ENCODE peak calls at places on chromosomes 11 and 22, in seven cellular contexts. One of them, this sample, is unnamed.

GRCh38 chr11:86559311-86559945 is 113.0 kb downstream of the ME3 start:
- DNase-seq in mesothelial cell of epicardium: no peak
- DNase-seq in SK-N-SH: no peak
- DNase-seq in transverse colon: no peak
- DNase-seq in fibroblast of lung: peak; percentile 89
- DNase-seq in esophagus squamous epithelium: no peak
- DNase-seq in RWPE1: peak; percentile 80
- DNase-seq in this sample: no peak

GRCh38 chr11:61814242-61814957 is 2.4 kb downstream of the FADS1 start:
- DNase-seq in esophagus squamous epithelium: no peak
- DNase-seq in RWPE1: no peak
- DNase-seq in mesothelial cell of epicardium: no peak
- DNase-seq in SK-N-SH: peak; percentile 47
- DNase-seq in transverse colon: peak; percentile 34
- DNase-seq in fibroblast of lung: peak; percentile 43
- DNase-seq in this sample: no peak

GRCh38 chr22:39149915-39150847 is 2.3 kb downstream of the CBX7 start:
- DNase-seq in mesothelial cell of epicardium: no peak
- DNase-seq in RWPE1: no peak
- DNase-seq in SK-N-SH: no peak
- DNase-seq in esophagus squamous epithelium: no peak
- DNase-seq in transverse colon: no peak
- DNase-seq in fibroblast of lung: no peak
- DNase-seq in this sample: no peak

GRCh38 chr11:35088676-35089075 is 50.3 kb upstream of the CD44 start:
- DNase-seq in SK-N-SH: no peak
- DNase-seq in mesothelial cell of epicardium: no peak
- DNase-seq in transverse colon: no peak
- DNase-seq in esophagus squamous epithelium: no peak
- DNase-seq in fibroblast of lung: peak; percentile 59
- DNase-seq in RWPE1: peak; percentile 53
- DNase-seq in this sample: no peak

GRCh38 chr11:65565624-65566453 is 4.4 kb upstream of the ZNRD2 start:
- DNase-seq in SK-N-SH: no peak
- DNase-seq in mesothelial cell of epicardium: no peak
- DNase-seq in transverse colon: no peak
- DNase-seq in esophagus squamous epithelium: no peak
- DNase-seq in fibroblast of lung: peak; percentile 70
- DNase-seq in RWPE1: no peak
- DNase-seq in this sample: peak; percentile 70

GRCh38 chr11:19316434-19316833 is 75.7 kb upstream of the E2F8 start:
- DNase-seq in RWPE1: no peak
- DNase-seq in esophagus squamous epithelium: no peak
- DNase-seq in transverse colon: no peak
- DNase-seq in SK-N-SH: no peak
- DNase-seq in mesothelial cell of epicardium: no peak
- DNase-seq in fibroblast of lung: peak; percentile 8
- DNase-seq in this sample: no peak

GRCh38 chr11:3164540-3165151 is 464 bp downstream of the OSBPL5 start:
- DNase-seq in transverse colon: peak; percentile 16
- DNase-seq in fibroblast of lung: no peak
- DNase-seq in RWPE1: no peak
- DNase-seq in SK-N-SH: peak; percentile 69
- DNase-seq in mesothelial cell of epicardium: no peak
- DNase-seq in esophagus squamous epithelium: no peak
- DNase-seq in this sample: no peak

GRCh38 chr22:19596680-19597398 is 72.6 kb upstream of the CLDN5 start:
- DNase-seq in mesothelial cell of epicardium: no peak
- DNase-seq in RWPE1: no peak
- DNase-seq in esophagus squamous epithelium: no peak
- DNase-seq in SK-N-SH: no peak
- DNase-seq in fibroblast of lung: no peak
- DNase-seq in transverse colon: no peak
- DNase-seq in this sample: no peak

GRCh38 chr11:67345247-67345948 is 7.9 kb downstream of the POLD4 start:
- DNase-seq in mesothelial cell of epicardium: no peak
- DNase-seq in RWPE1: no peak
- DNase-seq in esophagus squamous epithelium: no peak
- DNase-seq in transverse colon: peak; percentile 44
- DNase-seq in fibroblast of lung: no peak
- DNase-seq in SK-N-SH: no peak
- DNase-seq in this sample: no peak

GRCh38 chr11:34837246-34837856 is 78.8 kb downstream of the APIP start:
- DNase-seq in RWPE1: no peak
- DNase-seq in transverse colon: no peak
- DNase-seq in SK-N-SH: no peak
- DNase-seq in mesothelial cell of epicardium: no peak
- DNase-seq in fibroblast of lung: no peak
- DNase-seq in esophagus squamous epithelium: no peak
- DNase-seq in this sample: no peak

GRCh38 chr22:19121631-19122142 is 525 bp downstream of the DGCR2 start:
- DNase-seq in transverse colon: peak; percentile 64
- DNase-seq in SK-N-SH: peak; percentile 77
- DNase-seq in fibroblast of lung: peak; percentile 44
- DNase-seq in RWPE1: peak; percentile 25
- DNase-seq in mesothelial cell of epicardium: peak; percentile 39
- DNase-seq in esophagus squamous epithelium: no peak
- DNase-seq in this sample: peak; percentile 45

GRCh38 chr11:70090989-70091388 is 12.9 kb downstream of the ANO1 start:
- DNase-seq in esophagus squamous epithelium: no peak
- DNase-seq in SK-N-SH: no peak
- DNase-seq in RWPE1: no peak
- DNase-seq in fibroblast of lung: peak; percentile 33
- DNase-seq in transverse colon: no peak
- DNase-seq in mesothelial cell of epicardium: no peak
- DNase-seq in this sample: no peak

GRCh38 chr11:45646275-45646970 is 19.0 kb downstream of the CHST1 start:
- DNase-seq in RWPE1: peak; percentile 42
- DNase-seq in fibroblast of lung: no peak
- DNase-seq in mesothelial cell of epicardium: no peak
- DNase-seq in transverse colon: no peak
- DNase-seq in esophagus squamous epithelium: no peak
- DNase-seq in SK-N-SH: peak; percentile 51
- DNase-seq in this sample: no peak

GRCh38 chr11:119567667-119568582 is 145.0 kb upstream of the THY1 start:
- DNase-seq in RWPE1: no peak
- DNase-seq in esophagus squamous epithelium: no peak
- DNase-seq in SK-N-SH: peak; percentile 75
- DNase-seq in mesothelial cell of epicardium: no peak
- DNase-seq in fibroblast of lung: peak; percentile 80
- DNase-seq in transverse colon: no peak
- DNase-seq in this sample: no peak

GRCh38 chr11:26953770-26954392 is 40.0 kb upstream of the FIBIN start:
- DNase-seq in RWPE1: no peak
- DNase-seq in SK-N-SH: peak; percentile 27
- DNase-seq in transverse colon: no peak
- DNase-seq in esophagus squamous epithelium: no peak
- DNase-seq in mesothelial cell of epicardium: no peak
- DNase-seq in fibroblast of lung: peak; percentile 78
- DNase-seq in this sample: no peak

GRCh38 chr11:17413414-17414316 is 25.2 kb upstream of the KCNJ11 start:
- DNase-seq in transverse colon: peak; percentile 72
- DNase-seq in SK-N-SH: no peak
- DNase-seq in esophagus squamous epithelium: no peak
- DNase-seq in RWPE1: no peak
- DNase-seq in mesothelial cell of epicardium: no peak
- DNase-seq in fibroblast of lung: no peak
- DNase-seq in this sample: no peak

GRCh38 chr11:57164317-57164716 is 17.4 kb upstream of the LRRC55 start:
- DNase-seq in esophagus squamous epithelium: no peak
- DNase-seq in fibroblast of lung: no peak
- DNase-seq in transverse colon: no peak
- DNase-seq in RWPE1: no peak
- DNase-seq in mesothelial cell of epicardium: no peak
- DNase-seq in SK-N-SH: no peak
- DNase-seq in this sample: no peak

GRCh38 chr11:112756166-112756565 is 205.1 kb upstream of the NCAM1 start:
- DNase-seq in SK-N-SH: no peak
- DNase-seq in transverse colon: no peak
- DNase-seq in mesothelial cell of epicardium: no peak
- DNase-seq in esophagus squamous epithelium: no peak
- DNase-seq in RWPE1: no peak
- DNase-seq in fibroblast of lung: no peak
- DNase-seq in this sample: no peak

GRCh38 chr11:104876838-104877500 is 21.3 kb downstream of the CASP12 start:
- DNase-seq in SK-N-SH: peak; percentile 29
- DNase-seq in fibroblast of lung: no peak
- DNase-seq in mesothelial cell of epicardium: no peak
- DNase-seq in RWPE1: no peak
- DNase-seq in esophagus squamous epithelium: no peak
- DNase-seq in transverse colon: no peak
- DNase-seq in this sample: no peak

GRCh38 chr11:104876324-104876723 is 21.9 kb downstream of the CASP12 start:
- DNase-seq in esophagus squamous epithelium: no peak
- DNase-seq in transverse colon: no peak
- DNase-seq in SK-N-SH: no peak
- DNase-seq in RWPE1: no peak
- DNase-seq in mesothelial cell of epicardium: no peak
- DNase-seq in fibroblast of lung: peak; percentile 49
- DNase-seq in this sample: no peak

GRCh38 chr11:104870910-104871309 is 27.4 kb downstream of the CASP12 start:
- DNase-seq in RWPE1: no peak
- DNase-seq in mesothelial cell of epicardium: no peak
- DNase-seq in fibroblast of lung: peak; percentile 83
- DNase-seq in SK-N-SH: no peak
- DNase-seq in transverse colon: no peak
- DNase-seq in esophagus squamous epithelium: no peak
- DNase-seq in this sample: no peak

GRCh38 chr11:104872393-104872792 is 25.9 kb downstream of the CASP12 start:
- DNase-seq in mesothelial cell of epicardium: no peak
- DNase-seq in transverse colon: no peak
- DNase-seq in fibroblast of lung: no peak
- DNase-seq in SK-N-SH: no peak
- DNase-seq in esophagus squamous epithelium: no peak
- DNase-seq in RWPE1: no peak
- DNase-seq in this sample: no peak

DNA sequence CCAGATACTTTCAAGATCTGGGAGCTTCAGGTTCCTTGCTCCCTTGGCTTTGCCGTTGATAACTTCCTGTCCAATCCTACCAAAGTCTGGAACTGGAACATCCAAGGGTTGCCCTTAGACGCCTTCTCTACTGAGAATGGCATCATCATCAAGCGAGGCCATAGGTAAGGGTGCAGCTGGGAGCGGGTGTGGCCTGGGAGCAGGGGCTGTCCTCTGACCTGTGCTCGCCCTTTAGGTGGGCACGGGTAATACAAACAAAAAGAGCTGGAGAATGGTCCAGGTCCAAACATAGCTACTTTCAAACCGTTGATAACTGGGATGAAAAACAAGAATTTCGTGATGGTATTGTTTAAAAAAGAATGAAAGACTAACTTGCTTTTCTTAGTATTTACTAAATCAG is 25.0 kb downstream of the CASP12 start:
- DNase-seq in SK-N-SH: no peak
- DNase-seq in fibroblast of lung: no peak
- DNase-seq in mesothelial cell of epicardium: no peak
- DNase-seq in transverse colon: no peak
- DNase-seq in esophagus squamous epithelium: no peak
- DNase-seq in RWPE1: peak; percentile 3
- DNase-seq in this sample: no peak
- TF ChIP-seq CTCF in SK-N-SH: peak; percentile 15
- TF ChIP-seq CTCF in fibroblast of lung: peak; percentile 6
- TF ChIP-seq CTCF in mesothelial cell of epicardium: no peak
- TF ChIP-seq CTCF in transverse colon: no peak
- TF ChIP-seq CTCF in esophagus squamous epithelium: no peak
- TF ChIP-seq CTCF in RWPE1: no peak
- TF ChIP-seq CTCF in this sample: no peak

DNA sequence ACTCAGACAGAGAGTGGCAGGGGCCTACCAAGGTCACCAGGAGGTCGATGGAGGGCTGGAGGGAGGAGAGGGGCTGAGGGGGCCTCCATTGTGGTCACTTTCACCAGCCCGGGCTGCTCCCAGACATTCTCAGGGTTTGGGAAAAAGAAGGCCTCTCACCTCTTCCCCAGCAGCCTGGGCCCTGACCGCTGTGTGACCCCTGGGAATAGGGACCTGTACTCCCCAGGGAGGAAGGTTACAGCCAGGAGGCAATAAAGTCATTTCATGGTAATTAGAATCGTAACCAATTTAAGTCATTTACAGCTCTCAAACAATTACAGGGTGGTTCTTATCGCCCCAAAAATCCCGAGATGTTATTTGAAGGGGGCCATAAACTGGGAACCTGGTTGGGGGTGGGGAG is 37.8 kb downstream of the ISX start:
- DNase-seq in mesothelial cell of epicardium: no peak
- DNase-seq in SK-N-SH: no peak
- DNase-seq in RWPE1: no peak
- DNase-seq in fibroblast of lung: no peak
- DNase-seq in esophagus squamous epithelium: no peak
- DNase-seq in transverse colon: peak; percentile 55
- DNase-seq in this sample: no peak
- TF ChIP-seq CTCF in mesothelial cell of epicardium: no peak
- TF ChIP-seq CTCF in SK-N-SH: no peak
- TF ChIP-seq CTCF in RWPE1: no peak
- TF ChIP-seq CTCF in fibroblast of lung: no peak
- TF ChIP-seq CTCF in esophagus squamous epithelium: no peak
- TF ChIP-seq CTCF in transverse colon: no peak
- TF ChIP-seq CTCF in this sample: no peak

DNA sequence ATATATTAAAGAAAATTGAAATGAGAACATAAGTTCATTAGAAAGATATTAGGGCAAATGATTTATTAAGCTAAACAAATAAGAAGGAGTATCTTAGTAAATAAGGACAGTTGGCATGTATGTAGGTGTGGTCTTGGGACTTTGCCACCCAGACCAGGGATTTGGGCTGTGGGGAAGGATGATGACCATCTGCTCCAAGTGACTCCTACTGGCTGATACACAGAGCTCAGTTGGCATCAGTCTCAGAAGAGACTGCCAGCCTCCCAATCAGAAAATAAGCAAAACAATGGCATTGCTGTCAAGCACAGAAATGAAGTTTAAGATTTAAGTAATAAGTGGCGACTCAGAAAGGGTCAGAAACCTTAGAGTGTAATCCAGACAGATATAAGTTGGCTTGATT is 49.5 kb downstream of the PAX6 start:
- DNase-seq in mesothelial cell of epicardium: no peak
- DNase-seq in RWPE1: no peak
- DNase-seq in fibroblast of lung: no peak
- DNase-seq in SK-N-SH: no peak
- DNase-seq in esophagus squamous epithelium: no peak
- DNase-seq in transverse colon: no peak
- DNase-seq in this sample: no peak
- TF ChIP-seq CTCF in mesothelial cell of epicardium: no peak
- TF ChIP-seq CTCF in RWPE1: no peak
- TF ChIP-seq CTCF in fibroblast of lung: no peak
- TF ChIP-seq CTCF in SK-N-SH: no peak
- TF ChIP-seq CTCF in esophagus squamous epithelium: no peak
- TF ChIP-seq CTCF in transverse colon: no peak
- TF ChIP-seq CTCF in this sample: no peak

GRCh38 chr22:31291716-31292644 is at the start of gene PIK3IP1:
- DNase-seq in fibroblast of lung: peak; percentile 84
- DNase-seq in esophagus squamous epithelium: peak; percentile 51
- DNase-seq in RWPE1: peak; percentile 65
- DNase-seq in SK-N-SH: peak; percentile 83
- DNase-seq in mesothelial cell of epicardium: no peak
- DNase-seq in transverse colon: peak; percentile 95
- DNase-seq in this sample: peak; percentile 69
- TF ChIP-seq CTCF in fibroblast of lung: peak; percentile 48
- TF ChIP-seq CTCF in esophagus squamous epithelium: peak; percentile 60
- TF ChIP-seq CTCF in RWPE1: no peak
- TF ChIP-seq CTCF in SK-N-SH: peak; percentile 58
- TF ChIP-seq CTCF in mesothelial cell of epicardium: no peak
- TF ChIP-seq CTCF in transverse colon: peak; percentile 80
- TF ChIP-seq CTCF in this sample: peak; percentile 68

GRCh38 chr11:1706634-1707400 is 9.8 kb downstream of the KRTAP5-6 start:
- DNase-seq in RWPE1: no peak
- DNase-seq in transverse colon: no peak
- DNase-seq in esophagus squamous epithelium: no peak
- DNase-seq in fibroblast of lung: no peak
- DNase-seq in mesothelial cell of epicardium: no peak
- DNase-seq in SK-N-SH: no peak
- DNase-seq in this sample: no peak
- TF ChIP-seq CTCF in RWPE1: no peak
- TF ChIP-seq CTCF in transverse colon: no peak
- TF ChIP-seq CTCF in esophagus squamous epithelium: peak; percentile 39
- TF ChIP-seq CTCF in fibroblast of lung: peak; percentile 17
- TF ChIP-seq CTCF in mesothelial cell of epicardium: no peak
- TF ChIP-seq CTCF in SK-N-SH: no peak
- TF ChIP-seq CTCF in this sample: peak; percentile 11